ENCODE peak calls at places on chromosomes 16 and 17, in eight cellular contexts. C is activated T-cell treated with anti-CD3 and anti-CD28 coated beads for 24 hours, G is HEK293T, D is smooth muscle cell of the brain vasculature, J is pancreas, L is T-helper 2 cell, P is endothelial cell, M is iPS DF 6.9. S is an unnamed sample.

GRCh38 chr17:68302666-68303065 is 11.4 kb downstream of the ARSG start:
- DNase-seq in C (no peak), G (no peak), D (no peak), J (no peak), L (no peak), P (no peak), M (no peak), S (no peak)

GRCh38 chr16:48126801-48127644 is 28.8 kb downstream of the ABCC12 start:
- DNase-seq in C (no peak), G (no peak), D (peak; percentile 91), J (peak; percentile 47), L (no peak), P (no peak), M (no peak), S (peak; percentile 68)

GRCh38 chr16:15518412-15519351 is 84.3 kb downstream of the BMERB1 start:
- DNase-seq in C (no peak), G (no peak), D (no peak), J (no peak), L (no peak), P (no peak), M (no peak), S (no peak)

GRCh38 chr17:72115789-72116520 is 4.9 kb upstream of the SOX9 start:
- DNase-seq in C (no peak), G (no peak), D (no peak), J (no peak), L (no peak), P (no peak), M (no peak), S (no peak)

GRCh38 chr17:14744716-14745115 is 443.8 kb downstream of the HS3ST3B1 start:
- DNase-seq in C (no peak), G (no peak), D (no peak), J (no peak), L (no peak), P (no peak), M (no peak), S (no peak)

GRCh38 chr17:76419576-76420245 is 33.2 kb downstream of the UBE2O start:
- DNase-seq in C (no peak), G (no peak), D (no peak), J (no peak), L (no peak), P (no peak), M (no peak), S (no peak)

GRCh38 chr16:75304521-75305363 is 53.3 kb upstream of the BCAR1 start:
- DNase-seq in C (no peak), G (no peak), D (no peak), J (peak; percentile 76), L (no peak), P (no peak), M (no peak), S (peak; percentile 77)

GRCh38 chr16:47939690-47940089 is 216.1 kb downstream of the ABCC12 start:
- DNase-seq in C (no peak), G (no peak), D (no peak), J (no peak), L (no peak), P (no peak), M (no peak), S (no peak)

GRCh38 chr17:21034350-21035235 is 8.2 kb downstream of the USP22 start:
- DNase-seq in C (no peak), G (no peak), D (no peak), J (no peak), L (peak; percentile 39), P (no peak), M (no peak), S (no peak)

GRCh38 chr17:27982688-27983087 is 59.8 kb upstream of the NLK start:
- DNase-seq in C (no peak), G (no peak), D (no peak), J (no peak), L (no peak), P (no peak), M (no peak), S (no peak)

GRCh38 chr16:66705790-66706505 is 9.4 kb upstream of the CMTM4 start:
- DNase-seq in C (no peak), G (no peak), D (no peak), J (no peak), L (no peak), P (no peak), M (no peak), S (no peak)

GRCh38 chr16:2213817-2214720 is 571 bp downstream of the PGP start:
- DNase-seq in C (no peak), G (no peak), D (no peak), J (no peak), L (no peak), P (no peak), M (no peak), S (no peak)

GRCh38 chr17:79513805-79514535 is 96.9 kb downstream of the RBFOX3 start:
- DNase-seq in C (no peak), G (no peak), D (no peak), J (no peak), L (no peak), P (no peak), M (no peak), S (no peak)

GRCh38 chr17:38637951-38638350 is 32.2 kb upstream of the SRCIN1 start:
- DNase-seq in C (no peak), G (no peak), D (no peak), J (no peak), L (no peak), P (no peak), M (no peak), S (no peak)

GRCh38 chr17:21285164-21286065 is 904 bp downstream of the MAP2K3 start:
- DNase-seq in C (no peak), G (no peak), D (no peak), J (peak; percentile 58), L (no peak), P (no peak), M (no peak), S (peak; percentile 32)

GRCh38 chr17:39223907-39224777 is 1.6 kb downstream of the STAC2 start:
- DNase-seq in C (no peak), G (no peak), D (no peak), J (no peak), L (no peak), P (no peak), M (no peak), S (no peak)

S was measured in PC-9.